ENCODE peak calls at places on chromosomes 11 and 22, in eight cellular contexts. S, B, C, W, J, T, Q and N are unnamed samples.

GRCh38 chr22:43566021-43566420 is 154.2 kb downstream of the MPPED1 start:
- DNase-seq in T (no peak), C (no peak), S (peak; percentile 2), B (no peak), Q (peak; percentile 6), W (no peak), J (peak; percentile 81), N (no peak)

GRCh38 chr11:67281552-67282150 is 7.5 kb upstream of the ANKRD13D start:
- DNase-seq in J (no peak), T (no peak), S (no peak), B (no peak), C (no peak), Q (no peak), W (no peak), N (no peak)

GRCh38 chr11:1691878-1692707 is 4.9 kb upstream of the KRTAP5-6 start:
- DNase-seq in C (no peak), B (no peak), J (no peak), Q (no peak), W (no peak), T (no peak), S (no peak), N (peak; percentile 68)

GRCh38 chr11:16902979-16903378 is 111.2 kb downstream of the PLEKHA7 start:
- DNase-seq in J (no peak), B (no peak), C (no peak), T (no peak), S (no peak), W (no peak), Q (no peak), N (no peak)

GRCh38 chr22:45911601-45912271 is 65.2 kb downstream of the WNT7B start:
- DNase-seq in T (no peak), Q (peak; percentile 87), W (no peak), J (peak; percentile 80), C (peak; percentile 37), S (peak; percentile 18), B (peak; percentile 47), N (peak; percentile 84)

GRCh38 chr11:5007561-5007960 is 12.9 kb downstream of the OR51L1 start:
- DNase-seq in B (no peak), J (no peak), Q (peak; percentile 8), T (no peak), S (no peak), C (no peak), W (no peak), N (no peak)

GRCh38 chr11:8642226-8642625 is 40.2 kb downstream of the TRIM66 start:
- DNase-seq in T (no peak), B (no peak), C (no peak), W (no peak), J (no peak), S (no peak), Q (no peak), N (no peak)

GRCh38 chr11:2690596-2691354 is 9.0 kb downstream of the KCNQ1OT1 start:
- DNase-seq in B (no peak), W (no peak), T (no peak), J (peak; percentile 17), S (no peak), Q (no peak), C (peak; percentile 5), N (peak; percentile 23)

GRCh38 chr11:60994450-60995135 is 23.1 kb downstream of the CD6 start:
- DNase-seq in B (no peak), S (no peak), C (no peak), T (no peak), W (no peak), J (no peak), Q (no peak), N (no peak)

GRCh38 chr11:128135451-128135850 is 451.9 kb downstream of the ETS1 start:
- DNase-seq in C (peak; percentile 14), W (no peak), T (no peak), S (peak; percentile 93), J (no peak), Q (peak; percentile 38), B (peak; percentile 12), N (no peak)

GRCh38 chr11:44709281-44709562 is 17.5 kb upstream of the TSPAN18 start:
- DNase-seq in C (no peak), T (no peak), B (no peak), W (no peak), J (no peak), S (no peak), Q (no peak), N (no peak)

GRCh38 chr11:13486926-13487660 is 8.7 kb downstream of the PTH start:
- DNase-seq in C (peak; percentile 76), B (peak; percentile 61), T (peak; percentile 23), W (no peak), Q (peak; percentile 67), S (no peak), J (no peak), N (peak; percentile 65)

GRCh38 chr11:15034687-15035267 is 38.6 kb upstream of the CALCB start:
- DNase-seq in J (no peak), Q (no peak), B (no peak), T (no peak), S (no peak), C (no peak), W (no peak), N (no peak)

GRCh38 chr11:119450590-119450989 is 27.6 kb upstream of the THY1 start:
- DNase-seq in C (no peak), B (no peak), Q (peak; percentile 17), J (no peak), S (peak; percentile 27), W (no peak), T (no peak), N (no peak)

GRCh38 chr11:2929511-2929879 is 275 bp upstream of the PHLDA2 start:
- DNase-seq in T (no peak), S (peak; percentile 77), W (peak; percentile 50), B (peak; percentile 35), Q (peak; percentile 91), C (peak; percentile 55), J (peak; percentile 65), N (peak; percentile 95)

GRCh38 chr11:106309070-106309684 is 231.7 kb downstream of the AASDHPPT start:
- DNase-seq in B (no peak), J (no peak), W (no peak), T (no peak), S (peak; percentile 20), C (no peak), Q (no peak), N (no peak)

GRCh38 chr11:68783216-68783821 is 32.0 kb upstream of the TESMIN start:
- DNase-seq in W (no peak), S (no peak), J (no peak), B (no peak), Q (no peak), T (no peak), C (no peak), N (no peak)

GRCh38 chr22:19568337-19569311 is 44.4 kb upstream of the CLDN5 start:
- DNase-seq in C (no peak), J (no peak), W (no peak), B (no peak), T (no peak), S (peak; percentile 87), Q (peak; percentile 98), N (no peak)

GRCh38 chr11:1198766-1199688 is 23.8 kb upstream of the MUC5B start:
- DNase-seq in W (no peak), S (no peak), C (peak; percentile 7), Q (no peak), T (peak; percentile 11), B (no peak), J (peak; percentile 44), N (peak; percentile 14)

GRCh38 chr22:29670615-29671014 is 49.2 kb upstream of the CABP7 start:
- DNase-seq in Q (no peak), C (no peak), S (no peak), W (no peak), T (no peak), J (no peak), B (no peak), N (no peak)

GRCh38 chr11:93921695-93922468 is 71.5 kb upstream of the VSTM5 start:
- DNase-seq in Q (peak; percentile 74), W (no peak), B (peak; percentile 39), S (peak; percentile 64), C (peak; percentile 63), J (no peak), T (no peak), N (no peak)

DNA sequence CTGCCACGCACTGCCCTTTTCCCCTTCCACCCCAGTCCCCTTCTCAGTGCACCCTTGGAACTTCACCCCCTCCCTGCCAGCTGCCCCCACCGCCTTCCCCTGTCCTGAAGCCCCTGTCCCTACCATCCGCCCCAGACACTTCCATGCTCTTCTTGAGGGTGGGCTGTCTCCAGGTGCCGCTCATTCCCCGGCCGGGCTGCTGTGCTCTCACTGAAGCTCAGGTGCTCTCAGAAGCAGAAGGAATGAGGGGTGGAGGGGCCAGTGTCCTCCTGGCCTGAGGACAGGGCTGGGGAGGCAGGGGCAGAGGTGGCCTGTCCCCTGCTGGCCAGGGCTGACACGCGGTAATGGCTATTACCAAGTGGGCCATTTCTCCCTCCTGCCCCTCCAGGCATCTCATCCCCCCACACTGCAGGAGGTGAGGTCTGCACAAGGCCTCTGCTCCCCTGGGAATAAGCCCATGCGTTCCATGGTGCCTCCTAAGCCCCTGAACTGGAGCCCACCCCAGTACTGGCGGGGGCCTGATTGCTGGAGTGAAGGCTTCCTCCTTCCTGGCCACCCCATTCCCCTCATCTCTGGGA is 6.6 kb upstream of the BID start:
- DNase-seq in W (no peak), B (no peak), C (no peak), Q (no peak), S (no peak), J (no peak), T (no peak), N (peak; percentile 50)
- H3K9me3 ChIP-seq in W (no peaks in the 10 kb centered on the region), B (no peaks in the 10 kb centered on the region), C (no peaks in the 10 kb centered on the region), Q (no peaks in the 10 kb centered on the region), S (no peaks in the 10 kb centered on the region), J (no peaks in the 10 kb centered on the region), T (no peaks in the 10 kb centered on the region), N (no peaks in the 10 kb centered on the region)

GRCh38 chr22:49574861-49575702 is 252.6 kb downstream of the BRD1 start:
- DNase-seq in Q (no peak), B (no peak), T (no peak), S (no peak), J (no peak), W (no peak), C (no peak), N (no peak)
- H3K9me3 ChIP-seq in Q (no peaks in the 10 kb centered on the region), B (no peaks in the 10 kb centered on the region), T (no peaks in the 10 kb centered on the region), S (no peaks in the 10 kb centered on the region), J (peaks cover 5% of the 10 kb centered on the region), W (no peaks in the 10 kb centered on the region), C (no peaks in the 10 kb centered on the region), N (peaks cover 7% of the 10 kb centered on the region)

DNA sequence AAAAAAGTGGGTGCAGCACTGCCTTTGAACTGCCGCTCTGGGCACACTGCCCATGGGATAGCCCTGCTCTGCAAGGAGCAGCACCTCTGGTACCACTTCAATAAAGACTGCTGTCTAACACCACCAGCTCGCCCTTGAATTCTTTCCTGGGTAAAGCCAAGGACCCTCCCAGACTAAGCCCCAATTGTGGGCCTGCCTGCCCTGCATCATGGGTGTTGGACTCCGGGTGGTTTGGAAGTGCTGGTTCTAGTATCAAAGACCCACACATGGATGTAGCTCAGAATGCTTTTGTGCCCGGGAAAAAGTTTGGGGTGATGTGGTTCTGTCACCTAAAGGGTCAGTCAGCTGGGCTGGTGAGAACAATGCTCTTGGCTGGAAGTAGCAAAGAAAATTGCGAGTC is 444.4 kb downstream of the TBC1D22A start:
- DNase-seq in W (no peak), B (no peak), J (no peak), C (peak; percentile 4), Q (no peak), S (no peak), T (no peak), N (no peak)
- H3K9me3 ChIP-seq in W (no peaks in the 10 kb centered on the region), B (no peaks in the 10 kb centered on the region), J (no peaks in the 10 kb centered on the region), C (no peaks in the 10 kb centered on the region), Q (no peaks in the 10 kb centered on the region), S (no peaks in the 10 kb centered on the region), T (no peaks in the 10 kb centered on the region), N (no peaks in the 10 kb centered on the region)

DNA sequence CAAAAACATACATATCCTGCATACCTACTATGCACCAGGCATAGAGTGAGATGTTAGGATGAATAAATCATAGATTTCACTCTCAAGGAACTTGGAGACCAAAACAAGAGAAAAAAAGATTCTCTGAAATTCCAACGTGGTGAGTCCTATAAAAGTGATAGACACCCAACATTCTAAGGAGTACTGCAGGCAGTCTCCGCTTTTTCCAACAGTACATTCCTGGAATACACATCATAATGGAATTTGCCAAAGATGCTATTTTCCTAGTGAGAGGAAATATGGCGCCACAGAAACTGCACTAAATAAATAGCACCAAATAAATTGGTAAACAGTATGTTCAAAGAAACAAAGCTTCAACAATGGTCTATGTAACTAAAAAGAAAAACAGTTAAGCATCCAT is 6.0 kb downstream of the TMEM123 start:
- DNase-seq in C (no peak), W (no peak), S (peak; percentile 87), Q (peak; percentile 75), J (no peak), B (no peak), T (no peak), N (no peak)
- H3K9me3 ChIP-seq in C (no peaks in the 10 kb centered on the region), W (no peaks in the 10 kb centered on the region), S (no peaks in the 10 kb centered on the region), Q (no peaks in the 10 kb centered on the region), J (no peaks in the 10 kb centered on the region), B (no peaks in the 10 kb centered on the region), T (no peaks in the 10 kb centered on the region), N (no peaks in the 10 kb centered on the region)